ENCODE peak calls at places on chromosomes 16 and 17, in four cellular contexts. P is CD4-positive, CD25-positive, alpha-beta regulatory T cell; E is CD4-positive, alpha-beta memory T cell; I is NCI-H460. R is an unnamed sample.

GRCh38 chr17:63446981-63447687 is 1.0 kb upstream of the CYB561 start:
- DNase-seq in P (no peak), E (peak), I (no peak), R (peak)

GRCh38 chr17:77914440-77915254 is 43.9 kb upstream of the TNRC6C start:
- DNase-seq in P (no peak), E (no peak), I (no peak), R (peak)

GRCh38 chr17:68733241-68734176 is 132.3 kb upstream of the FAM20A start:
- DNase-seq in P (no peak), E (no peak), I (no peak), R (no peak)

GRCh38 chr16:68267612-68268405 is 3.5 kb downstream of the SLC7A6 start:
- DNase-seq in P (no peak), E (no peak), I (no peak), R (no peak)

GRCh38 chr17:72572604-72573491 is 452.0 kb downstream of the SOX9 start:
- DNase-seq in P (no peak), E (no peak), I (no peak), R (no peak)

GRCh38 chr16:266258-267164 is 9.2 kb downstream of the RGS11 start:
- DNase-seq in P (no peak), E (no peak), I (no peak), R (no peak)

GRCh38 chr17:7363311-7363710 is 8.4 kb downstream of the TMEM95 start:
- DNase-seq in P (no peak), E (no peak), I (no peak), R (no peak)

GRCh38 chr16:88763502-88764053 is 21.4 kb downstream of the PIEZO1 start:
- DNase-seq in P (no peak), E (no peak), I (no peak), R (no peak)

GRCh38 chr16:46743232-46743719 is 4.9 kb downstream of the MYLK3 start:
- DNase-seq in P (peak), E (no peak), I (no peak), R (peak)

GRCh38 chr17:77832180-77832560 is 126.3 kb upstream of the TNRC6C start:
- DNase-seq in P (no peak), E (no peak), I (no peak), R (no peak)

GRCh38 chr17:73170324-73170723 is 5.5 kb downstream of the SSTR2 start:
- DNase-seq in P (no peak), E (no peak), I (no peak), R (no peak)

GRCh38 chr16:3474136-3474779 is 21.0 kb downstream of the C16orf90 start:
- DNase-seq in P (no peak), E (no peak), I (no peak), R (no peak)

GRCh38 chr16:2250652-2251280 is 621 bp downstream of the ECI1 start:
- DNase-seq in P (peak), E (no peak), I (no peak), R (no peak)